ENCODE peak calls at places on chromosomes 3 and 15, in four cellular contexts. R is Peyer's patch, L is GM12892, B is transverse colon. N is an unnamed sample.

GRCh38 chr3:39291903-39292329 is 12.1 kb upstream of the CX3CR1 start:
- DNase-seq in B (peak; percentile 79), L (no peak), R (peak; percentile 61), N (peak; percentile 37)

GRCh38 chr3:47436180-47436579 is 39.6 kb downstream of the SCAP start:
- DNase-seq in R (peak; percentile 7), L (no peak), B (no peak), N (no peak)

GRCh38 chr3:105944281-105944680 is 75.5 kb upstream of the CBLB start:
- DNase-seq in B (no peak), R (no peak), L (no peak), N (no peak)

GRCh38 chr3:99319961-99320360 is 318.4 kb upstream of the COL8A1 start:
- DNase-seq in R (no peak), L (no peak), B (no peak), N (no peak)

GRCh38 chr3:81864273-81864672 is 102.8 kb upstream of the GBE1 start:
- DNase-seq in L (no peak), B (no peak), R (no peak), N (no peak)

GRCh38 chr15:61228025-61228901 is 839 bp downstream of the RORA start:
- DNase-seq in B (no peak), R (no peak), L (no peak), N (no peak)

GRCh38 chr3:39096775-39097174 is 10.7 kb downstream of the GORASP1 start:
- DNase-seq in B (no peak), R (no peak), L (no peak), N (no peak)

GRCh38 chr3:115040673-115041286 is 106.3 kb downstream of the ZBTB20 start:
- DNase-seq in R (peak; percentile 32), B (peak; percentile 20), L (no peak), N (no peak)

GRCh38 chr15:71565636-71566160 is 244.7 kb upstream of the NR2E3 start:
- DNase-seq in R (no peak), B (no peak), L (no peak), N (no peak)

GRCh38 chr15:63323798-63324651 is 46.6 kb downstream of the APH1B start:
- DNase-seq in R (no peak), L (no peak), B (no peak), N (no peak)

GRCh38 chr3:123757281-123757940 is 126.7 kb downstream of the MYLK start:
- DNase-seq in R (no peak), B (peak; percentile 37), L (no peak), N (no peak)

GRCh38 chr3:41893977-41894376 is 67.9 kb downstream of the ULK4 start:
- DNase-seq in B (no peak), L (no peak), R (no peak), N (peak; percentile 29)

GRCh38 chr3:140823106-140823505 is 118.5 kb upstream of the SLC25A36 start:
- DNase-seq in B (no peak), L (no peak), R (no peak), N (no peak)

GRCh38 chr15:47991376-47991775 is 129.4 kb upstream of the SLC24A5 start:
- DNase-seq in B (no peak), R (no peak), L (no peak), N (no peak)

DNA sequence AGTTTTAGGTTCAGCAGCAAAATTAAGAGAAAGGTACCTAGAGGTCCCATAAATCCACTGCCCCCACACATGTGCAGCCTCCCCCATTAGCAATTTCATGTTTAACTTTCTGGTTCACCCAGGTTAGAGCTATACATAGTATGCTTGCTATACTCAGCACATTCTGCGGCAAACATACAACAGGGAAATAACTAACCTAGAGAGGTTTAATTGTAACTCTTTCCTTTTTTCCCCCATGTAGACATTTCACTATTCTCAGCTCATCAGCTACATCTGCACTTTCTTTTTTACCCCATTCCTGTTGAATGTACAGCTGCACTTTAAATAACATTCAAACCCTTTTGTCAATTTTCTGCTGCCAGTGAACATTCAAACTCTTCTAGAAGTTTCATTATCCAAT is 21.1 kb downstream of the TFRC start:
- DNase-seq in L (no peak), R (no peak), B (no peak), N (no peak)
- TF ChIP-seq POLR2A in L (no peak), R (no peak), B (no peak), N (no peak)

GRCh38 chr15:90348456-90348855 is 3.6 kb upstream of the ZNF774 start:
- DNase-seq in R (no peak), B (no peak), L (no peak), N (no peak)

GRCh38 chr15:90354986-90355385 is 2.9 kb downstream of the ZNF774 start:
- DNase-seq in L (no peak), B (no peak), R (no peak), N (no peak)

GRCh38 chr15:90351479-90352108 is 490 bp upstream of the ZNF774 start:
- DNase-seq in L (no peak), B (no peak), R (no peak), N (no peak)

GRCh38 chr15:90349072-90349471 is 3.0 kb upstream of the ZNF774 start:
- DNase-seq in R (no peak), B (no peak), L (no peak), N (no peak)

GRCh38 chr15:90352109-90352893 is at the start of gene ZNF774:
- DNase-seq in L (peak; percentile 96), B (peak; percentile 96), R (peak; percentile 86), N (peak; percentile 95)
- TF ChIP-seq POLR2A in L (no peak), B (peak; percentile 92), R (peak; percentile 81), N (peak; percentile 91)

GRCh38 chr3:126186271-126186670 is 5.9 kb upstream of the ALDH1L1 start:
- DNase-seq in R (no peak), B (no peak), L (no peak), N (no peak)

GRCh38 chr3:126179825-126180476 is 435 bp downstream of the ALDH1L1 start:
- DNase-seq in L (no peak), B (peak; percentile 26), R (no peak), N (peak; percentile 65)

GRCh38 chr3:126184465-126185000 is 4.1 kb upstream of the ALDH1L1 start:
- DNase-seq in L (no peak), B (no peak), R (no peak), N (no peak)

GRCh38 chr3:126181398-126181725 is 976 bp upstream of the ALDH1L1 start:
- DNase-seq in B (no peak), R (no peak), L (no peak), N (no peak)

GRCh38 chr3:126180477-126181397 is at the start of gene ALDH1L1:
- DNase-seq in R (peak; percentile 22), L (no peak), B (peak; percentile 57), N (peak; percentile 90)
- TF ChIP-seq POLR2A in R (no peak), L (no peak), B (peak; percentile 44), N (peak; percentile 64)

DNA sequence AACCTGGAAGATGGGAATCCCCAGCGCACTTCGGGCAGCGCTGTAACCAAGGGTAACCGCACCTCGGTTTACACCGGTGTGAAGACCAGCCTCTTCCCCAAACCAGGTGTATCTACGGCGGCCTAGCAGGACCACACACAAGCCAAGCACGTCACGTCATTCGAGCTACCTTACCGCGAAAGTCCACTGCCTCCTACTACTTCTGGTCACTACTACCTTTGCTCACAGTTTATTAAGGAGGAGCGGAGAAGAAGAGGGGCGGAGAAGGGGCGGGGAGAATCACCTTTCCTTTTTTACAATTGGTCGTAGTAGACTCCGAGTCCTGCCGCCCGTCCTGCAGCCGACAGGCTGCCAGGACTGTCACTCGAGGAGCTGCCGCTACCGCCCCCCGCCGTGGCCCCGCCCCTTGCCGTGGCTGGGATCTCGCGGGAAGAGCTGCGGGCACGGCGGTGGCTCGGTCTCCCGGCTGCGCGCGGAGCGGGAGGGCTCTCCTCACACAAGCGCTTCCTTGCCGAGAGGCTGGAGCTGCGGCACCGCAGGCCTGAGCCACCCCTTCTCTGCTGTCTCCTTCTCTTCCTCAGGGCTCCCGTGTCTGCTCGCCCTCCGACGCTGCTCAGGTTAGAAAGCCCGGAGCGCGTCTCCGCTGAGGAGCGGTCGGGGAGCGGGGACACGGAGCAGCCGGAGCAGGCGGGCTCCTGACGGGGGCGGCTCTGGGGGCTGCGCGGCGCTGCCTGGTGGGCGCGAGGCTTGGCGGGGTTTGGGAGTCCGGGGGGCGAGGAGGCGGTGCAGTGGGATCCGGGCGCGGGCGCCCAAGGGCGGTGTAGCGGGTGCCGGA is at the start of gene GLCE:
- DNase-seq in L (peak; percentile 92), R (peak; percentile 92), B (peak; percentile 97), N (peak; percentile 97)
- TF ChIP-seq POLR2A in L (peak; percentile 72), R (peak; percentile 94), B (peak; percentile 97), N (peak; percentile 93)

GRCh38 chr15:80999623-81000036 is 1.1 kb upstream of the TLNRD1 start:
- DNase-seq in R (peak; percentile 78), L (peak; percentile 48), B (peak; percentile 85), N (peak; percentile 22)
- TF ChIP-seq POLR2A in R (peak; percentile 32), L (peak; percentile 54), B (peak; percentile 43), N (no peak)

GRCh38 chr3:50604628-50605588 is 6.7 kb downstream of the CISH start:
- DNase-seq in R (peak; percentile 54), B (peak; percentile 72), L (no peak), N (peak; percentile 43)
- TF ChIP-seq POLR2A in R (no peak), B (no peak), L (no peak), N (no peak)

GRCh38 chr3:4983739-4984510 is 4.7 kb downstream of the BHLHE40 start:
- DNase-seq in R (peak; percentile 75), L (no peak), B (peak; percentile 72), N (no peak)
- TF ChIP-seq POLR2A in R (peak; percentile 57), L (peak; percentile 95), B (peak; percentile 58), N (no peak)

GRCh38 chr3:148992635-148993230 is 1.4 kb downstream of the GYG1 start:
- DNase-seq in L (no peak), R (no peak), B (no peak), N (no peak)

GRCh38 chr3:148992027-148992634 is 791 bp downstream of the GYG1 start:
- DNase-seq in R (peak; percentile 38), L (peak; percentile 13), B (peak; percentile 53), N (peak; percentile 14)

GRCh38 chr3:148990211-148990610 is 1.1 kb upstream of the GYG1 start:
- DNase-seq in B (no peak), L (no peak), R (no peak), N (no peak)

GRCh38 chr3:148991219-148992026 is at the start of gene GYG1:
- DNase-seq in B (peak; percentile 85), R (peak; percentile 78), L (peak; percentile 70), N (peak; percentile 70)
- TF ChIP-seq POLR2A in B (peak; percentile 79), R (peak; percentile 75), L (peak; percentile 87), N (peak; percentile 59)

DNA sequence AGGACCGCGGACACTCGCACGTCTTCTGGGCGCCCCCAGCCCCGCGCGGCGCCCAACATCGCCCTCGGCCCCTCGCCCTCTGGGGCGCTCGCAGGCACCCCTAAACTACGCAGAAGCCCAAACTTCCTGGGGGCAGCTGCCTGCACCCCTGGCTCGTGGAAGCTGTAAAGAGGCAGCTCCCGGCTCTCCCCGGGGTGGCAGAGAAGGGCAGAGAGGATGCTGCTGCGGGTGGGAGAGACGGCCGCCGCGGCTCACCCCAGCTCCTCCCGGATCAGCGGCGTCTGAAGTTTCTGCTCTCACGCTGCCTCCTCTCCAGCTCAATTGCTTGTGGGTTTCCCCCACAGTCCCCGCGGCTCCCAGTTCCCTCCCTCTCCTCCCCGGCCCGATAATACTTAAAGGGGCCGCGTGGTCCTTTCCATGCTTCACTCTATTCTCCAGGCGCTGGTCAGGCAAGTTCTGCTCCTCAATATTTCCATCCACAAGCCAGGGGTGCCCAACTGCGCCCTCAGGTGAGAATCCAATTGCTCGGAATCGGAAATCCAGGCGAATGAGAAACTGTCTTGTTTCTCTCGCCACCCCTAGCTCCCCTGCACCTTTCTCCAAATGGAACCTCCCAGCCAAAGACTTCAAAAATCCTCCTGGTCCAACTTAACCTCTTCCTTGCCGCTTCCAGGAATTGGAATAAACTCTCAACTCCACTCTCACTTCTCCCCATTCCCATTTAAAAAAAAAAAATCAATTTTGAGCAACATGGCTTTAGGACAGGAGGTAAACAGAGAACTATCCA is 748.5 kb downstream of the ROBO1 start:
- DNase-seq in R (peak; percentile 35), L (no peak), B (peak; percentile 54), N (peak; percentile 84)
- TF ChIP-seq POLR2A in R (peak; percentile 65), L (no peak), B (peak; percentile 54), N (peak; percentile 65)

N was measured in prostate gland.